ENCODE peak calls at places on chromosomes 12 and 14, in eight cellular contexts. K, J, F, G, U, T, B and M are unnamed samples.

GRCh38 chr12:1847411-1847810 is 27.0 kb downstream of the LRTM2 start:
- DNase-seq in G (no peak), K (no peak), U (no peak), F (no peak), T (no peak), B (no peak), J (peak), M (no peak)

GRCh38 chr14:103949386-103949785 is 7.1 kb upstream of the RD3L start:
- DNase-seq in J (no peak), K (no peak), G (no peak), F (no peak), T (no peak), U (no peak), B (no peak), M (no peak)

GRCh38 chr12:110935588-110935987 is 15.2 kb upstream of the MYL2 start:
- DNase-seq in K (no peak), B (no peak), U (no peak), F (no peak), J (no peak), T (no peak), G (no peak), M (no peak)

GRCh38 chr14:85463512-85463911 is 66.4 kb upstream of the FLRT2 start:
- DNase-seq in J (no peak), K (no peak), F (no peak), B (no peak), G (no peak), U (no peak), T (peak), M (no peak)

GRCh38 chr12:62600038-62600437 is 133.4 kb downstream of the MON2 start:
- DNase-seq in U (no peak), F (no peak), K (no peak), J (no peak), B (no peak), T (no peak), G (no peak), M (peak)

GRCh38 chr12:39807043-39807442 is 187.4 kb upstream of the ABCD2 start:
- DNase-seq in B (no peak), K (peak), T (peak), J (peak), G (no peak), F (no peak), U (no peak), M (no peak)

GRCh38 chr12:22190969-22191368 is 143.5 kb downstream of the ST8SIA1 start:
- DNase-seq in U (no peak), F (no peak), B (no peak), T (no peak), J (peak), G (no peak), K (no peak), M (no peak)

GRCh38 chr14:58501214-58501816 is 73.8 kb downstream of the KIAA0586 start:
- DNase-seq in T (peak), B (peak), U (no peak), G (peak), J (no peak), K (peak), F (peak), M (peak)

GRCh38 chr14:100552524-100553125 is 34.6 kb downstream of the BEGAIN start:
- DNase-seq in J (no peak), U (no peak), F (no peak), T (no peak), B (no peak), G (no peak), K (no peak), M (no peak)

GRCh38 chr14:21097616-21098133 is 780 bp downstream of the ZNF219 start:
- DNase-seq in F (no peak), G (no peak), B (no peak), K (no peak), J (no peak), T (no peak), U (no peak), M (no peak)

GRCh38 chr12:107405436-107405835 is 280.2 kb upstream of the PWP1 start:
- DNase-seq in G (no peak), K (no peak), J (no peak), B (no peak), U (peak), T (no peak), F (no peak), M (no peak)

GRCh38 chr12:126780343-126780742 is 1486.6 kb upstream of the TMEM132C start:
- DNase-seq in T (no peak), G (no peak), F (no peak), K (no peak), B (no peak), J (no peak), U (no peak), M (no peak)

GRCh38 chr12:130764475-130765185 is 48.5 kb upstream of the RIMBP2 start:
- DNase-seq in J (peak), K (peak), B (no peak), U (no peak), T (peak), G (peak), F (peak), M (peak)

GRCh38 chr12:109493938-109494337 is 16.5 kb downstream of the UBE3B start:
- DNase-seq in F (no peak), T (no peak), U (no peak), K (no peak), G (no peak), J (no peak), B (no peak), M (no peak)

GRCh38 chr12:108671110-108671509 is 37.4 kb upstream of the SELPLG start:
- DNase-seq in J (no peak), U (no peak), F (no peak), G (no peak), B (no peak), T (no peak), K (no peak), M (no peak)

GRCh38 chr14:53703457-53703856 is 253.2 kb downstream of the BMP4 start:
- DNase-seq in T (no peak), B (no peak), G (no peak), U (no peak), J (no peak), K (no peak), F (no peak), M (no peak)

GRCh38 chr12:62632521-62632920 is 165.9 kb downstream of the MON2 start:
- DNase-seq in F (peak), G (no peak), T (peak), U (peak), B (peak), J (no peak), K (peak), M (peak)

GRCh38 chr14:103550451-103551337 is 11.8 kb downstream of the BAG5 start:
- DNase-seq in K (no peak), B (no peak), F (no peak), U (peak), J (no peak), T (no peak), G (no peak), M (no peak)

GRCh38 chr12:62647586-62647985 is 181.0 kb downstream of the MON2 start:
- DNase-seq in K (no peak), T (peak), B (no peak), G (no peak), J (no peak), U (peak), F (no peak), M (no peak)

GRCh38 chr12:74418573-74418972 is 119.1 kb upstream of the ATXN7L3B start:
- DNase-seq in U (no peak), G (no peak), K (no peak), F (no peak), J (no peak), B (no peak), T (no peak), M (no peak)

GRCh38 chr12:115944851-115945496 is 332.5 kb downstream of the MED13L start:
- DNase-seq in T (no peak), K (no peak), B (no peak), G (no peak), F (no peak), J (no peak), U (no peak), M (no peak)

GRCh38 chr12:10501031-10501430 is 4.7 kb upstream of the EIF2S3B start:
- DNase-seq in G (no peak), K (no peak), J (no peak), U (no peak), F (peak), T (peak), B (no peak), M (no peak)

GRCh38 chr14:93019970-93020369 is 95.8 kb downstream of the ITPK1 start:
- DNase-seq in T (no peak), U (no peak), G (no peak), K (no peak), J (no peak), F (no peak), B (no peak), M (no peak)

GRCh38 chr14:75344396-75344795 is 65.8 kb downstream of the FOS start:
- DNase-seq in B (no peak), J (no peak), K (no peak), G (no peak), F (no peak), U (no peak), T (no peak), M (no peak)

GRCh38 chr14:74988131-74988530 is 14.6 kb upstream of the EIF2B2 start:
- DNase-seq in B (no peak), K (no peak), U (no peak), G (peak), J (no peak), T (peak), F (peak), M (peak)

GRCh38 chr12:123109319-123109772 is 41.5 kb downstream of the PITPNM2 start:
- DNase-seq in B (no peak), U (no peak), T (no peak), J (no peak), G (no peak), K (no peak), F (peak), M (no peak)

GRCh38 chr14:26596722-26597030 is 1.2 kb downstream of the NOVA1 start:
- DNase-seq in F (no peak), U (peak), G (peak), K (peak), T (peak), B (no peak), J (no peak), M (no peak)

GRCh38 chr14:102699416-102700110 is 77.7 kb upstream of the TRAF3 start:
- DNase-seq in G (peak), T (peak), F (no peak), J (no peak), K (no peak), U (no peak), B (no peak), M (no peak)

GRCh38 chr12:13101854-13102375 is 1.6 kb downstream of the GSG1 start:
- DNase-seq in J (peak), U (no peak), F (peak), B (no peak), G (peak), T (no peak), K (no peak), M (peak)

GRCh38 chr14:35459779-35460178 is 55.2 kb upstream of the NFKBIA start:
- DNase-seq in K (no peak), G (no peak), U (no peak), B (no peak), T (no peak), F (no peak), J (no peak), M (no peak)

GRCh38 chr12:114625294-114625851 is 58.6 kb downstream of the TBX3 start:
- DNase-seq in G (peak), B (peak), T (peak), K (peak), J (peak), U (no peak), F (peak), M (peak)

GRCh38 chr14:99189201-99189801 is 82.7 kb downstream of the BCL11B start:
- DNase-seq in U (no peak), T (no peak), F (no peak), J (no peak), G (no peak), B (no peak), K (no peak), M (no peak)

GRCh38 chr12:67919406-67919805 is 69.8 kb upstream of the IFNG-AS1 start:
- DNase-seq in U (no peak), F (peak), T (no peak), B (no peak), J (no peak), G (no peak), K (no peak), M (peak)

GRCh38 chr14:93103392-93104080 is 12.2 kb downstream of the ITPK1 start:
- DNase-seq in U (no peak), F (no peak), T (no peak), G (no peak), B (peak), K (no peak), J (no peak), M (no peak)

GRCh38 chr12:52392465-52393007 is 7.1 kb upstream of the KRT84 start:
- DNase-seq in U (no peak), F (no peak), B (no peak), J (no peak), T (no peak), G (no peak), K (no peak), M (no peak)

GRCh38 chr12:52387859-52388258 is 2.4 kb upstream of the KRT84 start:
- DNase-seq in K (no peak), B (no peak), F (no peak), U (no peak), J (no peak), T (no peak), G (no peak), M (no peak)

GRCh38 chr12:52389313-52390207 is 4.1 kb upstream of the KRT84 start:
- DNase-seq in U (no peak), K (no peak), G (no peak), B (no peak), F (no peak), J (no peak), T (peak), M (peak)

GRCh38 chr12:52391618-52392002 is 6.2 kb upstream of the KRT84 start:
- DNase-seq in G (no peak), K (no peak), U (peak), T (peak), J (no peak), B (no peak), F (no peak), M (no peak)

GRCh38 chr12:52390739-52391617 is 5.5 kb upstream of the KRT84 start:
- DNase-seq in B (no peak), J (no peak), T (peak), K (peak), G (peak), U (no peak), F (no peak), M (no peak)
- TF ChIP-seq CTCF in B (peak), J (peak), T (peak), K (peak), G (peak), U (peak), F (peak), M (peak)

DNA sequence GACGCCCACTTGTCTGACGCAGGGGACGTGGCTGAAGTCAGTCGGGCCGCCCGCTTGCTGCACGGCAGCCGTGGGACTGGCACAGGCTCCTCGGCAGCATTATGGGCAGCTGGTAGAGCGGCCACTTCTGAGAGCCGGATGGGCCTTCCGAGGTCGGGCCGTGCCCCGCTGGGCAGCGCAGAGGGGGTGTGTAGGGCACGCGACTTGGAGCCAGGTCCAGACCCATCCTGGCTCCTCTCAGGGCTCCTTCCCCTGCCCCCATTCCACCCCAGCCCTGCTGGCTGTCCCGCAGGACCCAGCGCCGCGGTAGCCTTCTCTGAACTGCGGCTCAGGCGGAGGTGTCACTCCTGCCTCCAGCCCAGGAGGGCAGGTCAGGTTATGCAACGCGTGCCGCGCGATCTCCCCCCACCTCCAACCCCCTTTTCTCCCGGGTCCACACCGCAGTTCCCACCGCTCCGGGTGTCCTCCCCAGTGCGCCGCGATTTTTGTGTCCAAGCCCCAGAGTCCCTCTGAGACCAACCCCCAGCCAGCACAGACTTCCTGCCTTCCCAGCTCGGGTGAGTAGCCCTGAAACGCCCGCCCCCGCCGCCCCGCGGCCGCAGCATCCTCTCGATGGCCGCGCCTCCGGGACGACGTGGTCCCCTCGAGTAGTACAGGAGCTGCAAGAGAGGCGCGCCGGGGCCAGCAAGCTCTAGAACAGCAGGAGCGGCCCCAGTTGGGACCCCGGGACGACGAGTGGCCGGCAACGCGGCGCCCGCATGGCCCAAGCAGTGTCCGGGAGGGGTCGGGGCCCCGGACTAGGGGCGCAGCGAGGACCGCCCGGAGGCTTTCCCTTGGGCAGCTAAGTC is 41.1 kb upstream of the CAPRIN2 start:
- DNase-seq in B (peak), G (peak), T (peak), F (peak), J (peak), K (peak), U (peak), M (peak)
- TF ChIP-seq CTCF in B (no peak), G (peak), T (peak), F (no peak), J (no peak), K (no peak), U (peak), M (peak)

GRCh38 chr12:56590237-56590830 is 39.8 kb downstream of the BAZ2A start:
- DNase-seq in K (no peak), G (peak), T (peak), B (peak), F (no peak), J (no peak), U (no peak), M (peak)
- TF ChIP-seq CTCF in K (no peak), G (peak), T (peak), B (peak), F (peak), J (peak), U (peak), M (peak)

GRCh38 chr12:46360908-46361666 is 11.5 kb downstream of the SLC38A2 start:
- DNase-seq in T (peak), B (peak), J (no peak), F (no peak), K (no peak), U (no peak), G (no peak), M (no peak)
- TF ChIP-seq CTCF in T (no peak), B (no peak), J (no peak), F (no peak), K (no peak), U (no peak), G (no peak), M (no peak)

DNA sequence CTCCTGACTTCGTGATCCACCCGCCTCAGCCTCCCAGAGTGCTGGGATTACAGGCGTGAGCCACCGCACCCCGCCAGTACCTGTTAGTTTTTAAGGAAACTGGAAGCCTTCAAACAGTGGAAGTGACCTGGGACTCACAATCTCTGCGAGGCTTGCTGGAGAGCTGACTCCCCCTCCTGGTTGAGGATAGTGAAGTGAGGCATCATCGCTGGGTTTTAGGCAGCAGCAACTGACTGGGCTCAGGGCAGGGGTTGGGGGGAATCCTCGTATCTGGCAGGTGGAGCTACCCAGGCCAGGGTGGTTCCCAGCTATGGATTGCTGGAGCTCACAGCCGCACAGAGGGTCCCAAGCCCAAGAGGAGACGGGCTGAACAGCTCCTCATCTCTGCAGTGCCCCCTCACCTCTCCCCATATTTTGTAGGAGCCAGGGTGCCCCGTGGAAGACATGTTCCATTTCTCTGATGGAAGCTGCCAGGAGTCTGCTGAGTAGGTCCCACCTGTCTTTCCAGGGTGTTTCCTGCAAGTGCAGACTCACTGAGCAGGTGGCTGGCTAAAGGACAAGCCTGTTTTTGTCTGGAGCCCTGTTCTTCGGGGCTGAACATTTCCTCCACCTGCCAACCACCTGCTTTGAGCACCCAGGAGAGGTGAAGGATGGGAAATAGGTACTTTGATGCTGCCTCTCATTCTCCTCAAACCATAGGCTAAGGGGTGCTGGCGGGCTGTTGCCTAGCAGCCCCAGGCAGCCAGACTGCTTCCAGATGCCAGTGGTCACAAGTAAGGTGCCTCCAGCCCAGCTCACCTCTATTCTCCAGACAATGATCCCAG is 3.1 kb downstream of the AVIL start:
- DNase-seq in F (no peak), U (no peak), K (no peak), T (no peak), G (no peak), J (no peak), B (no peak), M (no peak)
- TF ChIP-seq CTCF in F (peak), U (no peak), K (no peak), T (peak), G (peak), J (no peak), B (no peak), M (no peak)

GRCh38 chr12:26124491-26125450 is at the start of gene BHLHE41:
- DNase-seq in J (peak), G (peak), T (peak), B (peak), U (peak), F (peak), K (peak), M (peak)

GRCh38 chr12:26121323-26121740 is 3.5 kb downstream of the BHLHE41 start:
- DNase-seq in F (no peak), U (no peak), G (no peak), K (no peak), T (no peak), J (no peak), B (no peak), M (no peak)

GRCh38 chr12:26121841-26122680 is 2.8 kb downstream of the BHLHE41 start:
- DNase-seq in B (peak), J (no peak), K (peak), G (peak), U (peak), F (no peak), T (peak), M (no peak)

GRCh38 chr12:26123482-26123980 is 1.3 kb downstream of the BHLHE41 start:
- DNase-seq in K (no peak), J (no peak), G (peak), F (no peak), B (no peak), T (no peak), U (no peak), M (peak)

GRCh38 chr12:26122681-26123481 is 2.0 kb downstream of the BHLHE41 start:
- DNase-seq in F (peak), T (peak), G (peak), J (no peak), B (peak), U (peak), K (peak), M (peak)
- TF ChIP-seq CTCF in F (peak), T (peak), G (peak), J (no peak), B (peak), U (peak), K (no peak), M (peak)

DNA sequence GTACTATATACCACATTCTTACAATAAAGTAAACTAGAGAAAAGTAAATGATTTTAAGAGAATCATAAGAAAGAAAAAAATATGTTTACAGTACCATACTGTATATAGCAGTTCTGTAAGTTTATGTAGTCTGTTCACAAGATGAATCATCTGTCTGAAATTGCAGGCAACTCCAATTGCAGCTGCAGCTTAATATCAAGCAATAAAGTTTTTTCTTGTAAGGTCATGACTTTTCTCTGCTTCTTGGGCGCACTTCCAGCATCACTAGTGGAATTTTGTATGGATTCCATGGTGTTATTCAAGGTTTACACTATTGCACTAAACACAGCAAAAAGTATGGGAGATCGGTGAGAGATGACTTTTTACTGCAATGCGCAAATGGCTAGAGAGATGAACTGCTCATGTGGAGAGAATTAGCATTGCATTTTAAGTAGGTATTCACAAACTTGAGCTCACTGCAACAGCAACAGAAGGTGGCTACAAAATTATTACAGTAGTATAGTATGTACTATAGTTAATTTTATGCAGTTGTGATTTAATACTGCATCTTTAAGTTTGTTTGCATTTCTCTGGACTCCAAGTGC is 445.4 kb upstream of the OR4E1 start:
- DNase-seq in U (no peak), B (no peak), J (no peak), K (no peak), T (no peak), G (peak), F (peak), M (no peak)
- TF ChIP-seq CTCF in U (no peak), B (no peak), J (no peak), K (no peak), T (no peak), G (no peak), F (no peak), M (no peak)